ENCODE peak calls at places on chromosome 1, in nine cellular contexts. One of them, this sample, is unnamed.

GRCh38 chr1:243882276-243882675 is 32.2 kb upstream of the AKT3 start:
- DNase-seq in lower leg skin: no peak
- DNase-seq in renal cortical epithelial cell: peak
- DNase-seq in neural crest cell: no peak
- DNase-seq in K562: peak
- DNase-seq in thyroid gland: no peak
- DNase-seq in neural progenitor cell: no peak
- DNase-seq in fibroblast of pulmonary artery: peak
- DNase-seq in stomach: no peak
- DNase-seq in this sample: no peak

GRCh38 chr1:233183226-233184020 is 112.1 kb downstream of the PCNX2 start:
- DNase-seq in lower leg skin: no peak
- DNase-seq in renal cortical epithelial cell: peak
- DNase-seq in neural crest cell: no peak
- DNase-seq in K562: no peak
- DNase-seq in thyroid gland: no peak
- DNase-seq in neural progenitor cell: peak
- DNase-seq in fibroblast of pulmonary artery: peak
- DNase-seq in stomach: no peak
- DNase-seq in this sample: no peak

GRCh38 chr1:36824390-36824861 is 209.9 kb downstream of the GRIK3 start:
- DNase-seq in lower leg skin: no peak
- DNase-seq in renal cortical epithelial cell: no peak
- DNase-seq in neural crest cell: peak
- DNase-seq in K562: peak
- DNase-seq in thyroid gland: no peak
- DNase-seq in neural progenitor cell: peak
- DNase-seq in fibroblast of pulmonary artery: peak
- DNase-seq in stomach: no peak
- DNase-seq in this sample: no peak

GRCh38 chr1:170853867-170854266 is 81.5 kb upstream of the MROH9 start:
- DNase-seq in lower leg skin: no peak
- DNase-seq in renal cortical epithelial cell: no peak
- DNase-seq in neural crest cell: no peak
- DNase-seq in K562: no peak
- DNase-seq in thyroid gland: no peak
- DNase-seq in neural progenitor cell: no peak
- DNase-seq in fibroblast of pulmonary artery: no peak
- DNase-seq in stomach: no peak
- DNase-seq in this sample: no peak

GRCh38 chr1:155695107-155695506 is 6.2 kb downstream of the DAP3 start:
- DNase-seq in lower leg skin: no peak
- DNase-seq in renal cortical epithelial cell: no peak
- DNase-seq in neural crest cell: no peak
- DNase-seq in K562: no peak
- DNase-seq in thyroid gland: no peak
- DNase-seq in neural progenitor cell: no peak
- DNase-seq in fibroblast of pulmonary artery: no peak
- DNase-seq in stomach: peak
- DNase-seq in this sample: no peak

GRCh38 chr1:99858285-99858684 is 8.1 kb downstream of the AGL start:
- DNase-seq in lower leg skin: no peak
- DNase-seq in renal cortical epithelial cell: no peak
- DNase-seq in neural crest cell: no peak
- DNase-seq in K562: no peak
- DNase-seq in thyroid gland: no peak
- DNase-seq in neural progenitor cell: no peak
- DNase-seq in fibroblast of pulmonary artery: no peak
- DNase-seq in stomach: no peak
- DNase-seq in this sample: no peak

GRCh38 chr1:66168919-66169725 is 364.8 kb upstream of the SGIP1 start:
- DNase-seq in lower leg skin: no peak
- DNase-seq in renal cortical epithelial cell: no peak
- DNase-seq in neural crest cell: no peak
- DNase-seq in K562: no peak
- DNase-seq in thyroid gland: no peak
- DNase-seq in neural progenitor cell: peak
- DNase-seq in fibroblast of pulmonary artery: no peak
- DNase-seq in stomach: no peak
- DNase-seq in this sample: no peak

GRCh38 chr1:3722846-3723245 is 29.4 kb upstream of the CCDC27 start:
- DNase-seq in lower leg skin: no peak
- DNase-seq in renal cortical epithelial cell: no peak
- DNase-seq in neural crest cell: no peak
- DNase-seq in K562: no peak
- DNase-seq in thyroid gland: no peak
- DNase-seq in neural progenitor cell: no peak
- DNase-seq in fibroblast of pulmonary artery: no peak
- DNase-seq in stomach: no peak
- DNase-seq in this sample: no peak

This sample was measured in endothelial cell of umbilical vein.